ENCODE peak calls at places on chromosomes 11 and 22, in four cellular contexts. N, O, K and H are unnamed samples.

GRCh38 chr11:113163291-113164030 is 150.9 kb upstream of the TTC12 start:
- DNase-seq in N (no peak), K (no peak), O (no peak), H (no peak)

GRCh38 chr11:122150484-122151124 is 34.6 kb upstream of the BLID start:
- DNase-seq in K (no peak), O (no peak), N (no peak), H (no peak)

GRCh38 chr22:34333285-34333684 is 413.0 kb upstream of the LARGE1 start:
- DNase-seq in O (no peak), N (no peak), K (no peak), H (no peak)

GRCh38 chr11:106178361-106178760 is 100.9 kb downstream of the AASDHPPT start:
- DNase-seq in N (no peak), O (no peak), K (no peak), H (no peak)

GRCh38 chr11:10623797-10624761 is 55.6 kb upstream of the LYVE1 start:
- DNase-seq in K (peak; percentile 75), N (no peak), O (no peak), H (peak; percentile 43)

GRCh38 chr11:116740741-116741140 is 32.0 kb downstream of the BUD13 start:
- DNase-seq in N (no peak), K (no peak), O (no peak), H (no peak)

GRCh38 chr11:19094859-19095258 is 22.1 kb upstream of the ZDHHC13 start:
- DNase-seq in O (no peak), K (no peak), N (no peak), H (no peak)

GRCh38 chr11:79686703-79687419 is 246.0 kb upstream of the TENM4 start:
- DNase-seq in O (no peak), K (no peak), N (no peak), H (no peak)

GRCh38 chr11:88378422-88379066 is 41.0 kb upstream of the CTSC start:
- DNase-seq in K (no peak), O (no peak), N (no peak), H (no peak)

GRCh38 chr11:32888805-32889204 is 3.8 kb upstream of the QSER1 start:
- DNase-seq in N (no peak), K (no peak), O (no peak), H (no peak)

GRCh38 chr11:106644824-106645223 is 373.5 kb downstream of the GUCY1A2 start:
- DNase-seq in O (no peak), K (no peak), N (no peak), H (no peak)

GRCh38 chr22:19877626-19878339 is 23.1 kb upstream of the GNB1L start:
- DNase-seq in K (no peak), O (peak; percentile 34), N (peak; percentile 5), H (no peak)
- H3K4me1 ChIP-seq in K (peaks cover 12% of the 10 kb centered on the region), O (no peaks in the 10 kb centered on the region), N (peaks cover 32% of the 10 kb centered on the region), H (no peaks in the 10 kb centered on the region)

DNA sequence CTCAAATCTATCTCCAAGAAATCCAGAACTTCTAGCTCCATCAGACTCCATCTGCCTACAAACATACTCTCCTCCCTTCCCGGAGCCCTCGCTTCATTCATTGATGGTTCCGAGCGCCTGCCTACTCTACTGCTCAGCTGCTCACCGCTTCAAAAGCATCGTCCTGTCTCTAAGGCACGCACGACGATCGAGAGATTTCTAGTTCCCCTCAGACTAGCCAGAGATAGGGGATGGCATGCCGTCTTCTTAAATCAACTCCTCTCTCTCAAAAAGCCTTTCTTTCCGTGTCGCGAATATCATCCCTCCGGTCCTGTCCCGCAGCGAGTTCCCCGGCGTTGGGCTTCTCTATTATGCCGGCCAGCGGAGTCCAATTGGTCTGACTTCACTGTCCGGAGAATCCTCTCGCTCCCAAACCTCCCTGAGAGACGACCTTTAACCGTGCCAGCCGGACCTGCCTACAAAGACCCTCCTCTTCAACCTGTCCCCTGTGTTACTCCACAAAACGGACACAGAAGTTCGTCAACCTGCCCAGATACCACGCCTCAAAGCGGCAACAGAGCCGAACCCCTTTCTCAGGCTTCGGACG is 592 bp downstream of the EEF1G start:
- DNase-seq in K (peak; percentile 35), N (no peak), O (no peak), H (no peak)
- H3K4me1 ChIP-seq in K (peaks cover 6% of the 10 kb centered on the region), N (peaks cover 15% of the 10 kb centered on the region), O (peaks cover 9% of the 10 kb centered on the region), H (peaks cover 55% of the 10 kb centered on the region)

DNA sequence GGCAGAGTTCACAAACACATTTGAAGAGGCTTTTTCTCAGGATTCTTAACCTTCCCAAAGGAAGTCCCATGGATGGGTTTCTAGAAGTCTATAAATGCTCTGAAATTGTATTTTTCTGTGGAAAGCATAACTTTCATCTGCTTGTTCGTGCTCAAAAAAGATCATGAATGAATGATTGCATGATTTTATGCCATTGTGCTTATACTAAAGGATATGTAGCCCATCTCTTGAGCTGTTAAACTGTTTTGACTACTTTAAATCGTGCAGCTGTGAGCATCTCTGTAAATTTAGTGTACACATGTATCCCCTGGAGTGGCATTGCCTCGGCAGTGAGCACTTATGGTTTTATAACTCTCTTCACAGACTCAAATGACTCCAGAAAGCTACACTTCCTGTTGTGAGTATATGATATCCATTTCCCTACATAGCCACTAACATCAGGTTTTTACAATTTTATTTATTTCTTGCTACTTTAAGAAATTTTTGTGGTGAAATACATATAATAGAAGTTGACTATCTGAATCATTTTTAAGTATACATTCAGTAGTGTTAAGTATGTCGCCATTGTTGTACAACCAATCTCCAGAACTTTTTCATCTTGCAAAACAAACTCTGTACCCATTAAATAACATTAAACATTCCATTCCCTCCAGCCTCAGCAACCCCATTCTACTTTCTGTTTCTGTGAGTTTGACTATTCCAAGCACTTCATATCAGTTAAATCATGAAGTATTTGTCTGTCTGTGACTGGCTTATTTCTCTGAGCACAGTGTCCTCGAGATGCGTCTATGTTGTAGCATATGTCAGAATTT is 8.0 kb downstream of the NEAT1 start:
- DNase-seq in K (no peak), N (no peak), O (peak; percentile 14), H (no peak)
- H3K4me1 ChIP-seq in K (peaks cover 14% of the 10 kb centered on the region), N (peaks cover 50% of the 10 kb centered on the region), O (peaks cover 4% of the 10 kb centered on the region), H (peaks cover 56% of the 10 kb centered on the region)

DNA sequence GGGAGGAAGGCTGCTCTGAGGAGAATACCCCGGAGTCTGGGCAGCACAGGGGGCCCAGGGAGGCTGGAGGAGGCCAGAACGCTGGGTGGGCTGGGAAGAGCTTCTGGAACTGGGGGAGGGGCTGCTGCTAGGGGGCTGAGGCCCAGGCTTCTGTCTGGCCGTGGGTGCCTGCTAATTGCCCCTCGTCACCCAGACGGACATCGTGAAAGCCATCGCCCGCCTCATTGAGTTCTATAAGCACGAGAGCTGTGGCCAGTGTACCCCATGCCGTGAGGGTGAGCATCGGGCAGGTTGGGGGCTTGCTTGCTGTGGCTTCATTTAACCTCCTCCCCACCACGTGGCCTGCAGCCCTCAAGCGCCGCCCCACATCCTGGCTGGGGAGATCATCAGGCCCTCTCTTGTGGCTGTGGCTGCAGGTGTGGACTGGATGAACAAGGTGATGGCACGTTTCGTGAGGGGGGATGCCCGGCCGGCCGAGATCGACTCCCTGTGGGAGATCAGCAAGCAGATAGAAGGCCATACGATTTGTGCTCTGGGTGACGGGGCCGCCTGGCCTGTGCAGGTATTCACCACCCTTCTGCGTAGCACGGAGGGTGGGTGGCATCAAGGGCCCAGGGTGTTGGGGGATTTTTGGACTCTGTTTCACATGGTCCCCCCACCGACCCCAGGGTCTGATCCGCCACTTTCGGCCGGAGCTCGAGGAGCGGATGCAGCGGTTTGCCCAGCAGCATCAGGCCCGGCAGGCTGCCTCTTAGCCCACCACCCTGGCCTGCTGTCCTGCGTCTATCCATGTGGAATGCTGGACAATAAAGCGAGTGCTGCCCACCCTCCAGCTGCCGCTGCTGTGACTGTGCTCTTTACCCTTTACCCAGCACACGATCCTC is 5.2 kb downstream of the NDUFV1 start:
- DNase-seq in K (no peak), O (no peak), N (no peak), H (no peak)
- H3K4me1 ChIP-seq in K (peaks cover 14% of the 10 kb centered on the region), O (peaks cover 8% of the 10 kb centered on the region), N (peaks cover 20% of the 10 kb centered on the region), H (peaks cover 16% of the 10 kb centered on the region)

DNA sequence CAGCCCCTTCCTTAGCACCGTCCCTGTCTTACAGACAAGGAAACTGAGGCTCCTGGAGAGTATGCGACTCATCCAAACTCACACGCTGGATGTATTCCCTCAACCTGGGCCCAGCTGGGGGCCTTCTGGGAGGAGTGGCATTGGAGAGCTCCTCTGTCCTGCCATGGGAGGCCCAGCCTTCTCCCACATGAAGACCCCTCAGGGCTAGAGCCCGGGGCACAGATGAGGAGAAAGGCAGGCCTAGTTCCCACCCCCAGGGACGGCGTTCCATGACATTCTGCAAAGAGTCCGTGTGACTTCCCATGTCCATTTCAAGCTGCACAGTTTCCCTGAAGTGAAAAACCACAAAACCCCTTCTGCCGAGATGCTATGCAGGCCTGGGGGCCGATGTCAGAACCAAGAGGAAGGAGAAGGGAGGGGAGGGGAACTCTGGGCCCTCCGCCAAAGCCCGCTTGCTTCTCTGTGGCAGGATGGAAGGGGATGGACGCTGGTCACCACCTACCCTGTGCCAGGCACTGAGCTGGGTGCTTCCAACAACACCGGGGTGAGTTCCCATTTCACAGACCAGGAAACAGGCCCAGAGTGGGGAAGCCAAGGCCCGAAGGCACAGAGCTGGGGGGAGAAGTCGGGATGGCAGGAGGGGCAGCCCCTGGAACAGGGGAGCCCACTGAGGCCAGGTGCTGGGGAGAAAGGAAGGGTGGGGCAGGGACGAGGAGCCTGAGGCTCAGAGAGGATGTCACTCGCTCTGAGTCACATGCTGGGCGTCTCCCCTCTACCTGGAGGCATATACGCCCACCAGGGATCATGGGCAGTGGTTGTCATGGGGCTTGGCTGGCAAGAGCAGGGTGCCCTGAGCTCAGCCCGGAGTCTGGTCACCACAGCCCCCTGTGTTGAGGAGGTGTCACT is 15.7 kb downstream of the RAC2 start:
- DNase-seq in K (no peak), N (no peak), O (no peak), H (peak; percentile 53)
- H3K4me1 ChIP-seq in K (no peaks in the 10 kb centered on the region), N (no peaks in the 10 kb centered on the region), O (no peaks in the 10 kb centered on the region), H (no peaks in the 10 kb centered on the region)

GRCh38 chr11:65578667-65579066 is 2.8 kb downstream of the EHBP1L1 start:
- DNase-seq in N (no peak), K (no peak), O (no peak), H (no peak)

GRCh38 chr11:65580031-65580692 is 4.3 kb downstream of the EHBP1L1 start:
- DNase-seq in K (no peak), O (no peak), N (no peak), H (no peak)

GRCh38 chr11:65578134-65578533 is 2.3 kb downstream of the EHBP1L1 start:
- DNase-seq in N (no peak), K (no peak), O (no peak), H (no peak)

GRCh38 chr11:65580756-65581155 is 4.9 kb downstream of the EHBP1L1 start:
- DNase-seq in N (no peak), K (no peak), O (no peak), H (no peak)

DNA sequence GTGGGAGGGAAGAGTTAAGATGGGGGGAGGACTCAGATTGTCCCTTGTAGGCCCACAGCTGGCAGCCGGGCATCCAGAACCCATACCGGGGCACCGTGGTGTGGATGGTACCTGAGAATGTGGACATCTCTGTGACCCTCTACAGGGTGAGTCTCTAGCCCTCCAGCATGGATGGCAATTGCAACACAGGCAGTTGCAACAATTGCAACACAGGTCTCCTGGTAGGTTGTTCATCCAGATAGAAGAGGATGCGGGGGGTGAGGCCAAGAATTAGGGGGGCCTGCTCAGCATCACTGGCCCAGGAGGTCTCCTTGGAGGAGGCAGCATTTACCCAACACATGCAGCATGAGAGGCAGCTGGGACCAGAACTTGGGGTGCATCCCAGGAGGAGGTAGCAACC is 3.4 kb downstream of the EHBP1L1 start:
- DNase-seq in K (no peak), N (no peak), O (no peak), H (no peak)
- H3K4me1 ChIP-seq in K (peaks cover 2% of the 10 kb centered on the region), N (peaks cover 20% of the 10 kb centered on the region), O (peaks cover 24% of the 10 kb centered on the region), H (peaks cover 57% of the 10 kb centered on the region)